ENCODE peak calls at places on chromosomes 4 and X, in six cellular contexts. One of them, this sample, is unnamed.

GRCh38 chr4:98657531-98658286 is 702 bp downstream of the TSPAN5 start:
- DNase-seq in GM13976: peak; percentile 26
- DNase-seq in Calu3: no peak
- DNase-seq in stimulated activated effector memory CD8-positive, alpha-beta T cell treated with anti-CD3 and anti-CD28 coated beads, Interleukin-12 subunit alpha, Interleukin-12 subunit beta, amount 100 ng/mL, for 72 hours: peak; percentile 69
- DNase-seq in activated CD8-positive, alpha-beta memory T cell treated with anti-CD3 and anti-CD28 coated beads, Interleukin-2, amount 50 U/mL, for 4 hours: peak; percentile 32
- DNase-seq in NCI-H1105 treated with DMSO at 0.1 percent for 48 hours: peak; percentile 28
- DNase-seq in this sample: peak; percentile 80

GRCh38 chrX:65551086-65551485 is 16.5 kb upstream of the LAS1L start:
- DNase-seq in NCI-H1105 treated with DMSO at 0.1 percent for 48 hours: no peak
- DNase-seq in activated CD8-positive, alpha-beta memory T cell treated with anti-CD3 and anti-CD28 coated beads, Interleukin-2, amount 50 U/mL, for 4 hours: no peak
- DNase-seq in stimulated activated effector memory CD8-positive, alpha-beta T cell treated with anti-CD3 and anti-CD28 coated beads, Interleukin-12 subunit alpha, Interleukin-12 subunit beta, amount 100 ng/mL, for 72 hours: no peak
- DNase-seq in Calu3: no peak
- DNase-seq in GM13976: no peak
- DNase-seq in this sample: no peak

GRCh38 chr4:26590639-26591038 is 6.8 kb downstream of the TBC1D19 start:
- DNase-seq in Calu3: no peak
- DNase-seq in GM13976: no peak
- DNase-seq in activated CD8-positive, alpha-beta memory T cell treated with anti-CD3 and anti-CD28 coated beads, Interleukin-2, amount 50 U/mL, for 4 hours: no peak
- DNase-seq in stimulated activated effector memory CD8-positive, alpha-beta T cell treated with anti-CD3 and anti-CD28 coated beads, Interleukin-12 subunit alpha, Interleukin-12 subunit beta, amount 100 ng/mL, for 72 hours: no peak
- DNase-seq in NCI-H1105 treated with DMSO at 0.1 percent for 48 hours: no peak
- DNase-seq in this sample: no peak

GRCh38 chr4:72641611-72642010 is 72.6 kb upstream of the ADAMTS3 start:
- DNase-seq in stimulated activated effector memory CD8-positive, alpha-beta T cell treated with anti-CD3 and anti-CD28 coated beads, Interleukin-12 subunit alpha, Interleukin-12 subunit beta, amount 100 ng/mL, for 72 hours: no peak
- DNase-seq in activated CD8-positive, alpha-beta memory T cell treated with anti-CD3 and anti-CD28 coated beads, Interleukin-2, amount 50 U/mL, for 4 hours: no peak
- DNase-seq in NCI-H1105 treated with DMSO at 0.1 percent for 48 hours: no peak
- DNase-seq in Calu3: no peak
- DNase-seq in GM13976: no peak
- DNase-seq in this sample: no peak

GRCh38 chr4:150771374-150771773 is 189.4 kb downstream of the MAB21L2 start:
- DNase-seq in activated CD8-positive, alpha-beta memory T cell treated with anti-CD3 and anti-CD28 coated beads, Interleukin-2, amount 50 U/mL, for 4 hours: no peak
- DNase-seq in stimulated activated effector memory CD8-positive, alpha-beta T cell treated with anti-CD3 and anti-CD28 coated beads, Interleukin-12 subunit alpha, Interleukin-12 subunit beta, amount 100 ng/mL, for 72 hours: no peak
- DNase-seq in GM13976: no peak
- DNase-seq in Calu3: no peak
- DNase-seq in NCI-H1105 treated with DMSO at 0.1 percent for 48 hours: no peak
- DNase-seq in this sample: no peak

GRCh38 chr4:109559625-109559982 is 442 bp upstream of the MCUB start:
- DNase-seq in stimulated activated effector memory CD8-positive, alpha-beta T cell treated with anti-CD3 and anti-CD28 coated beads, Interleukin-12 subunit alpha, Interleukin-12 subunit beta, amount 100 ng/mL, for 72 hours: peak; percentile 79
- DNase-seq in NCI-H1105 treated with DMSO at 0.1 percent for 48 hours: no peak
- DNase-seq in activated CD8-positive, alpha-beta memory T cell treated with anti-CD3 and anti-CD28 coated beads, Interleukin-2, amount 50 U/mL, for 4 hours: no peak
- DNase-seq in Calu3: no peak
- DNase-seq in GM13976: peak; percentile 42
- DNase-seq in this sample: peak; percentile 61

GRCh38 chrX:34734383-34734782 is 77.3 kb upstream of the TMEM47 start:
- DNase-seq in GM13976: no peak
- DNase-seq in NCI-H1105 treated with DMSO at 0.1 percent for 48 hours: no peak
- DNase-seq in activated CD8-positive, alpha-beta memory T cell treated with anti-CD3 and anti-CD28 coated beads, Interleukin-2, amount 50 U/mL, for 4 hours: no peak
- DNase-seq in stimulated activated effector memory CD8-positive, alpha-beta T cell treated with anti-CD3 and anti-CD28 coated beads, Interleukin-12 subunit alpha, Interleukin-12 subunit beta, amount 100 ng/mL, for 72 hours: no peak
- DNase-seq in Calu3: no peak
- DNase-seq in this sample: no peak

GRCh38 chrX:45445745-45446412 is 245.2 kb upstream of the DIPK2B start:
- DNase-seq in activated CD8-positive, alpha-beta memory T cell treated with anti-CD3 and anti-CD28 coated beads, Interleukin-2, amount 50 U/mL, for 4 hours: no peak
- DNase-seq in stimulated activated effector memory CD8-positive, alpha-beta T cell treated with anti-CD3 and anti-CD28 coated beads, Interleukin-12 subunit alpha, Interleukin-12 subunit beta, amount 100 ng/mL, for 72 hours: no peak
- DNase-seq in Calu3: no peak
- DNase-seq in NCI-H1105 treated with DMSO at 0.1 percent for 48 hours: no peak
- DNase-seq in GM13976: no peak
- DNase-seq in this sample: peak; percentile 86

GRCh38 chr4:26420903-26421302 is 69.4 kb downstream of the CCKAR start:
- DNase-seq in activated CD8-positive, alpha-beta memory T cell treated with anti-CD3 and anti-CD28 coated beads, Interleukin-2, amount 50 U/mL, for 4 hours: no peak
- DNase-seq in stimulated activated effector memory CD8-positive, alpha-beta T cell treated with anti-CD3 and anti-CD28 coated beads, Interleukin-12 subunit alpha, Interleukin-12 subunit beta, amount 100 ng/mL, for 72 hours: no peak
- DNase-seq in NCI-H1105 treated with DMSO at 0.1 percent for 48 hours: no peak
- DNase-seq in Calu3: no peak
- DNase-seq in GM13976: no peak
- DNase-seq in this sample: no peak

GRCh38 chr4:181688416-181688815 is 554.8 kb upstream of the TENM3 start:
- DNase-seq in Calu3: no peak
- DNase-seq in NCI-H1105 treated with DMSO at 0.1 percent for 48 hours: no peak
- DNase-seq in activated CD8-positive, alpha-beta memory T cell treated with anti-CD3 and anti-CD28 coated beads, Interleukin-2, amount 50 U/mL, for 4 hours: no peak
- DNase-seq in stimulated activated effector memory CD8-positive, alpha-beta T cell treated with anti-CD3 and anti-CD28 coated beads, Interleukin-12 subunit alpha, Interleukin-12 subunit beta, amount 100 ng/mL, for 72 hours: no peak
- DNase-seq in GM13976: no peak
- DNase-seq in this sample: no peak

GRCh38 chrX:71053217-71053621 is 14.9 kb downstream of the SNX12 start:
- DNase-seq in Calu3: peak; percentile 61
- DNase-seq in GM13976: peak; percentile 73
- DNase-seq in NCI-H1105 treated with DMSO at 0.1 percent for 48 hours: no peak
- DNase-seq in activated CD8-positive, alpha-beta memory T cell treated with anti-CD3 and anti-CD28 coated beads, Interleukin-2, amount 50 U/mL, for 4 hours: no peak
- DNase-seq in stimulated activated effector memory CD8-positive, alpha-beta T cell treated with anti-CD3 and anti-CD28 coated beads, Interleukin-12 subunit alpha, Interleukin-12 subunit beta, amount 100 ng/mL, for 72 hours: no peak
- DNase-seq in this sample: no peak

GRCh38 chr4:113069212-113069892 is 19.9 kb downstream of the ANK2 start:
- DNase-seq in GM13976: no peak
- DNase-seq in Calu3: no peak
- DNase-seq in stimulated activated effector memory CD8-positive, alpha-beta T cell treated with anti-CD3 and anti-CD28 coated beads, Interleukin-12 subunit alpha, Interleukin-12 subunit beta, amount 100 ng/mL, for 72 hours: no peak
- DNase-seq in activated CD8-positive, alpha-beta memory T cell treated with anti-CD3 and anti-CD28 coated beads, Interleukin-2, amount 50 U/mL, for 4 hours: no peak
- DNase-seq in NCI-H1105 treated with DMSO at 0.1 percent for 48 hours: no peak
- DNase-seq in this sample: peak; percentile 38

GRCh38 chr4:97013309-97014106 is 1129.8 kb downstream of the STPG2 start:
- DNase-seq in stimulated activated effector memory CD8-positive, alpha-beta T cell treated with anti-CD3 and anti-CD28 coated beads, Interleukin-12 subunit alpha, Interleukin-12 subunit beta, amount 100 ng/mL, for 72 hours: no peak
- DNase-seq in NCI-H1105 treated with DMSO at 0.1 percent for 48 hours: no peak
- DNase-seq in GM13976: no peak
- DNase-seq in Calu3: no peak
- DNase-seq in activated CD8-positive, alpha-beta memory T cell treated with anti-CD3 and anti-CD28 coated beads, Interleukin-2, amount 50 U/mL, for 4 hours: no peak
- DNase-seq in this sample: no peak

GRCh38 chr4:145735330-145735638 is 55.3 kb downstream of the C4orf51 start:
- DNase-seq in GM13976: no peak
- DNase-seq in stimulated activated effector memory CD8-positive, alpha-beta T cell treated with anti-CD3 and anti-CD28 coated beads, Interleukin-12 subunit alpha, Interleukin-12 subunit beta, amount 100 ng/mL, for 72 hours: no peak
- DNase-seq in NCI-H1105 treated with DMSO at 0.1 percent for 48 hours: no peak
- DNase-seq in activated CD8-positive, alpha-beta memory T cell treated with anti-CD3 and anti-CD28 coated beads, Interleukin-2, amount 50 U/mL, for 4 hours: no peak
- DNase-seq in Calu3: peak; percentile 54
- DNase-seq in this sample: peak; percentile 79

GRCh38 chrX:52509916-52510315 is 6.9 kb downstream of the XAGE1B start:
- DNase-seq in Calu3: no peak
- DNase-seq in activated CD8-positive, alpha-beta memory T cell treated with anti-CD3 and anti-CD28 coated beads, Interleukin-2, amount 50 U/mL, for 4 hours: no peak
- DNase-seq in NCI-H1105 treated with DMSO at 0.1 percent for 48 hours: no peak
- DNase-seq in GM13976: no peak
- DNase-seq in stimulated activated effector memory CD8-positive, alpha-beta T cell treated with anti-CD3 and anti-CD28 coated beads, Interleukin-12 subunit alpha, Interleukin-12 subunit beta, amount 100 ng/mL, for 72 hours: no peak
- DNase-seq in this sample: no peak

GRCh38 chr4:142817442-142817841 is 28.7 kb downstream of the INPP4B start:
- DNase-seq in stimulated activated effector memory CD8-positive, alpha-beta T cell treated with anti-CD3 and anti-CD28 coated beads, Interleukin-12 subunit alpha, Interleukin-12 subunit beta, amount 100 ng/mL, for 72 hours: no peak
- DNase-seq in Calu3: peak; percentile 41
- DNase-seq in GM13976: no peak
- DNase-seq in activated CD8-positive, alpha-beta memory T cell treated with anti-CD3 and anti-CD28 coated beads, Interleukin-2, amount 50 U/mL, for 4 hours: peak; percentile 15
- DNase-seq in NCI-H1105 treated with DMSO at 0.1 percent for 48 hours: no peak
- DNase-seq in this sample: peak; percentile 83